ENCODE peak calls at places on chromosomes 7 and 10, in seven cellular contexts. G is OCI-LY7, Y is mucosa of descending colon, H is IMR-90, B is heart left ventricle, O is kidney epithelial cell, J is foreskin fibroblast. P is an unnamed sample.

GRCh38 chr10:21808525-21808924 is 195.0 kb downstream of the DNAJC1 start:
- DNase-seq in B (no peak), G (no peak), Y (no peak), O (no peak), J (no peak), H (no peak), P (no peak)

GRCh38 chr7:75989084-75989725 is 5.2 kb downstream of the TMEM120A start:
- DNase-seq in O (no peak), G (no peak), B (peak), Y (no peak), H (no peak), J (no peak), P (peak)

GRCh38 chr10:22737587-22737986 is 23.2 kb upstream of the PIP4K2A start:
- DNase-seq in J (peak), O (peak), B (peak), Y (no peak), G (no peak), H (peak), P (peak)

GRCh38 chr10:97784200-97784811 is 12.5 kb upstream of the SFRP5 start:
- DNase-seq in B (no peak), H (no peak), Y (no peak), J (no peak), G (no peak), O (no peak), P (no peak)

GRCh38 chr7:103573479-103574058 is 127.6 kb upstream of the SLC26A5 start:
- DNase-seq in O (peak), G (peak), H (peak), J (peak), B (no peak), Y (no peak), P (no peak)

GRCh38 chr10:16470747-16471146 is 33.9 kb downstream of the PTER start:
- DNase-seq in B (no peak), O (no peak), H (no peak), G (no peak), Y (no peak), J (no peak), P (no peak)

GRCh38 chr10:18005781-18006456 is 54.2 kb downstream of the SLC39A12 start:
- DNase-seq in H (peak), J (peak), B (no peak), Y (no peak), O (no peak), G (no peak), P (no peak)

GRCh38 chr10:112634096-112634830 is 187.2 kb downstream of the VTI1A start:
- DNase-seq in J (no peak), H (peak), O (no peak), G (no peak), B (no peak), Y (no peak), P (no peak)

GRCh38 chr7:12327922-12328321 is 75.7 kb downstream of the VWDE start:
- DNase-seq in Y (no peak), H (no peak), O (no peak), G (no peak), B (no peak), J (no peak), P (no peak)

GRCh38 chr7:130294314-130294713 is 1.4 kb downstream of the CPA4 start:
- DNase-seq in H (peak), B (no peak), Y (no peak), G (no peak), O (no peak), J (peak), P (no peak)

GRCh38 chr10:79178614-79179403 is 110.0 kb downstream of the ZMIZ1 start:
- DNase-seq in Y (no peak), J (peak), O (peak), B (peak), H (peak), G (no peak), P (no peak)

GRCh38 chr10:74593470-74593869 is 232.9 kb upstream of the KAT6B start:
- DNase-seq in G (no peak), B (no peak), H (peak), J (peak), O (no peak), Y (no peak), P (no peak)

GRCh38 chr7:133504825-133505224 is 251.9 kb downstream of the EXOC4 start:
- DNase-seq in B (no peak), O (no peak), Y (no peak), J (no peak), G (no peak), H (peak), P (no peak)

GRCh38 chr10:44382981-44383748 is 1.7 kb downstream of the CXCL12 start:
- DNase-seq in Y (no peak), J (no peak), B (no peak), G (no peak), O (no peak), H (no peak), P (no peak)

GRCh38 chr10:104327745-104328635 is 10.3 kb downstream of the ITPRIP start:
- DNase-seq in B (peak), Y (no peak), O (no peak), H (peak), G (no peak), J (peak), P (peak)

GRCh38 chr10:68668972-68669371 is 52.1 kb upstream of the CCAR1 start:
- DNase-seq in Y (no peak), O (no peak), J (no peak), B (no peak), H (no peak), G (no peak), P (no peak)

GRCh38 chr10:75293456-75293840 is 57.7 kb upstream of the COMTD1 start:
- DNase-seq in O (no peak), G (no peak), J (no peak), B (no peak), Y (no peak), H (peak), P (no peak)

GRCh38 chr7:27423290-27423689 is 180.7 kb downstream of the EVX1 start:
- DNase-seq in J (no peak), O (no peak), Y (peak), G (no peak), H (no peak), B (no peak), P (no peak)

GRCh38 chr10:8088504-8088903 is 34.0 kb downstream of the GATA3 start:
- DNase-seq in O (no peak), G (no peak), J (no peak), Y (no peak), B (no peak), H (no peak), P (no peak)

GRCh38 chr7:151769189-151769821 is 107.6 kb downstream of the PRKAG2 start:
- DNase-seq in G (peak), J (no peak), Y (no peak), B (no peak), H (no peak), O (no peak), P (peak)

DNA sequence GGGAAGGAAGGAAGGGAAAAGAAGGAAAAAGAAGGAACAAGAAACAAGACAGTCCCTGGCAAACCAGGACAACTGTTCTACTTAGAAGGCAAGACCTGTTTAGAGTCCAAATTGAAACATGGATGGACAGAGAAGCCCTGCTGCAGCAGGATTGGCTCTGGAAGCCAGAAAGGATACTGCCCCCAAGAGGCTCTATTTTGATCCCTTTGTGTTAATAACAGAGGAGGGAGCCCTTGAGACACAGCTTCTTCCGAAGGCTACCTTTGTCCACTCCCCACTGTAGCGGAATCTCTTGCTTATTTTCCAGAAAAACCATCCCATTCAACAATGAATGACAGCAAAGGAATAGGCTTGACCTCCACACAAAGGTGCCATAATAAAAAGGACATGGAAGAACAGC is 120.3 kb upstream of the FOXK1 start:
- DNase-seq in O (no peak), B (no peak), G (no peak), H (no peak), J (no peak), Y (no peak), P (no peak)
- TF ChIP-seq CTCF in O (peak), B (no peak), G (no peak), H (no peak), J (no peak), Y (no peak), P (no peak)

DNA sequence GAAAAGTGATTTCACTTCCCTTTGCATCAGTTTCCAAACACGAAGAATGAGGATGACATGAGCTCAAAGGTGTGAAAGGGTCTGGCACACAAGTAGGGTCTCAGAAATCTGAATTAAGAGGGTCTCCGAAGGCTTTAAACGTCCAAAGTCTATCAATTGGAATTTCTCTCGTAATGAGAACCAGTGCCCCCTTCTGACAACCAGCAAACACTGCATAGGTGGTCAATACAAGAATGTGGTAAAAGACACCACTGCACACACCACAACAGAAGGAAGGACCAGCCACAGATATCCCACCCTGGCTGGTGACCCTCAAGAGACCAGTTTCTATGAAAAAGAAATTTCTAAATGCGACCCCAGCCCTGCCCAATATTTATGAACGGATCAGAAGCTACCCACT is 78.1 kb downstream of the CALN1 start:
- DNase-seq in G (no peak), H (no peak), J (no peak), B (no peak), Y (no peak), O (no peak), P (no peak)
- TF ChIP-seq CTCF in G (peak), H (no peak), J (no peak), B (no peak), Y (no peak), O (no peak), P (no peak)

GRCh38 chr7:997404-998395 is 14.7 kb downstream of the CYP2W1 start:
- DNase-seq in Y (peak), G (no peak), J (no peak), O (no peak), B (no peak), H (no peak), P (no peak)
- TF ChIP-seq CTCF in Y (no peak), G (no peak), J (no peak), O (peak), B (no peak), H (no peak), P (no peak)

GRCh38 chr7:128396357-128396756 is 13.4 kb downstream of the IMPDH1 start:
- DNase-seq in H (no peak), Y (no peak), O (no peak), G (no peak), J (no peak), B (no peak), P (no peak)

GRCh38 chr7:128394904-128395496 is 14.8 kb downstream of the IMPDH1 start:
- DNase-seq in Y (no peak), H (no peak), J (no peak), O (no peak), G (no peak), B (no peak), P (no peak)

GRCh38 chr7:128393526-128394330 is 16.1 kb downstream of the IMPDH1 start:
- DNase-seq in J (no peak), B (no peak), H (no peak), G (no peak), O (no peak), Y (no peak), P (no peak)

GRCh38 chr7:128398016-128398840 is 11.6 kb downstream of the IMPDH1 start:
- DNase-seq in O (no peak), H (peak), B (no peak), Y (peak), J (peak), G (peak), P (no peak)

DNA sequence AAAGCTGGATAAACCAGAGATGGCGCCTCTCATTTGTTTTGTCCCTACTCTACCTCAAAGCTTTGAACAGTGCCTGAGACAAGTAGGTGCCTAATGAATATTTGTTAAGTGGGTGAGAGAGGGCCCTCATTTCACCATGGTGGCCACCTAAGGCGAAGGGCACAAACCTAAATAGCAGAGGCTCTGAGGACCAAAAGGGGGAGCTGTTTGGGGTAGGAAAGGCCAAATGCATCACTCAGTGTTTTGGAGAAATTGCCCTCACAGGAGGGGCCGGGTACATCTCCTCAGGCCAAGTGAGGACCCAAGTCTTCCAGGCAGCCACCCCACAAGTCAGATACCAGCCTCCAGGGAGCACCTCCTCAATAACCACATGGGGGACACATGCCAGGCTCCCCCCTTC is 14.0 kb downstream of the IMPDH1 start:
- DNase-seq in J (no peak), O (no peak), Y (no peak), G (no peak), H (no peak), B (no peak), P (no peak)
- TF ChIP-seq CTCF in J (no peak), O (no peak), Y (no peak), G (peak), H (no peak), B (no peak), P (no peak)

DNA sequence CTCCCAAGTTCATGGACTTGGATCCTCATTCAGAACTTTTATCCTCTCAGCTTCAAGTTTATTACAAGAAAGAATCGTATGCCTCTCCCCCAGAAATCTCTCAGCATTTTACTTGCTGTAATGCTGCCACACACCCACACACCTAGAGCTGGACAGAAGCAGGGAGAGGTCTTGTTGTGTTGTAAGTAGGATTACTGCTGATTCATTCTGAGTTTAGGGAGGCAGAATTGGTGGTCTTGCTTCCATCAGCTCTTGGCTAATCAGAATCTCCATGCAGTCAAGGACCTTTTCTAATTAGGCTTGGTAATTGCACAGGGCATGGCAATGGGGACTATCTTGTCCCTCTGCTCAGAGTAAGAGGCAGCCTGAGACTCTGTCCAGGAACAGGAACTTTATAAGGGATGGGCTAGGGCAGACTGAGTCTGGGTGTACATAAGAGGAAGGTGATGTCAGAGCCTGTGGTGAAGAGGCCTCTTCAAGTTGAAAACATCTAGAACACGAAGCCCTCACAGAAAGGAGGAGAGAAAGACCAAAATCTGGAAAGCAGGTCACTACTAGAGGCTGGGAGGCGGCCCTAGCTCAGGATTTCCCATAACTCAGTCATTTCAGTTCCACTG is 7.0 kb upstream of the PTPRE start:
- DNase-seq in O (no peak), B (no peak), H (no peak), G (no peak), J (no peak), Y (no peak), P (no peak)
- TF ChIP-seq CTCF in O (no peak), B (no peak), H (no peak), G (no peak), J (no peak), Y (no peak), P (no peak)

GRCh38 chr10:34228066-34228465 is 587.0 kb downstream of the PARD3 start:
- DNase-seq in Y (no peak), B (no peak), H (no peak), J (no peak), G (no peak), O (no peak), P (no peak)

GRCh38 chr10:34219860-34220518 is 595.1 kb downstream of the PARD3 start:
- DNase-seq in H (no peak), Y (no peak), O (no peak), B (no peak), J (no peak), G (no peak), P (no peak)

GRCh38 chr10:34222359-34222758 is 592.7 kb downstream of the PARD3 start:
- DNase-seq in G (no peak), B (no peak), J (no peak), H (no peak), O (no peak), Y (no peak), P (no peak)

DNA sequence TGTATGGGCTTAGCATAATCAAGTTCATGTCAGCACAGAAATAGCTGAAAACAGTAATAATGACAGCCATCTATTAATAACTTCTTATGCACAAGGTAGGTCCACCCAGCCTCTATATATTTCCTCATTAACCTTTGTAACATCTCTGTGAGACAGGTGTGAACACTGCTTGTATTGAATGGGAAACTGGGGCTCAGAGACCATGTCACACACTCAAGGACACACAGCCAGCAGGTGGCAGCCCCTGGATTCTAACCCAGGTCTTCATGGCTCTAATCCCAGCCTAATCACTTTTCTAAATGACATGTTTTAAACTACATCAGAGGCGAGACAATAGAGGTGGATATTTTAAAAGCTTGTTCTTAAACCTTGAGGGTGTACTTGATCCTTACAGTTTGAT is 591.4 kb downstream of the PARD3 start:
- DNase-seq in O (no peak), Y (no peak), H (no peak), B (no peak), G (no peak), J (no peak), P (no peak)
- TF ChIP-seq CTCF in O (no peak), Y (no peak), H (no peak), B (no peak), G (peak), J (no peak), P (no peak)

DNA sequence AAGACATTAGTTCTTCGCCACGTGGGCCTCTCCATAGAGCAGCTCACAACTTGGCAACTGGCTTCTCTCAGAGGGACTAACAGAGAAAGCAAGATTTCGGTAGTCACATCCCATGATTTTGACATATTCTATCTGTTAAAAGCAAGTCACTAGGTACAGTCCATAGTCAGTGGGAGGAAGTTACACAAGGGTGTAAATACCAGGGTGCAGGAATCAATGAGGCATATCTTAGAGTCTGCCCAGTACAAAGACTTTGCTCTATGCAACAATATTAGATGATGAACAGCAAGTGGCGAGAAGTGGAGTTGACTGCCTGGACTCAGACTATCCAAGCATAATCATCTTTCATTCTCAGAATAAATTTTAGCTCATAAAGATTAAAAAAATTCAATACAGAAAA is 280.2 kb upstream of the MBL2 start:
- DNase-seq in O (no peak), J (no peak), H (no peak), Y (no peak), G (no peak), B (no peak), P (no peak)
- TF ChIP-seq CTCF in O (no peak), J (no peak), H (no peak), Y (no peak), G (no peak), B (no peak), P (no peak)

P was measured in left lung.